ENCODE peak calls at places on chromosome 16, in seven cellular contexts. S is iris pigment epithelial cell, K is choroid plexus epithelial cell, Z is Daoy, E is endothelial cell, Q is psoas muscle, I is AML-193. T is an unnamed sample.

GRCh38 chr16:85570735-85571562 is 42.2 kb upstream of the GSE1 start:
- DNase-seq in K (no peak), I (peak), E (no peak), S (no peak), Q (no peak), Z (no peak), T (no peak)

GRCh38 chr16:80503144-80503543 is 37.6 kb upstream of the DYNLRB2 start:
- DNase-seq in K (no peak), I (no peak), E (no peak), Q (no peak), Z (no peak), S (no peak), T (no peak)

GRCh38 chr16:25143898-25144297 is 32.4 kb downstream of the LCMT1 start:
- DNase-seq in Q (no peak), I (no peak), S (no peak), K (no peak), E (peak), Z (peak), T (no peak)

GRCh38 chr16:53022374-53022773 is 30.3 kb downstream of the CHD9NB start:
- DNase-seq in I (peak), K (peak), Q (no peak), E (peak), S (peak), Z (peak), T (peak)

GRCh38 chr16:79740153-79740720 is 139.7 kb upstream of the MAF start:
- DNase-seq in S (no peak), Z (no peak), E (no peak), K (no peak), Q (no peak), I (no peak), T (no peak)

GRCh38 chr16:85018529-85019236 is 7.3 kb upstream of the ZDHHC7 start:
- DNase-seq in E (no peak), Z (no peak), Q (no peak), S (no peak), K (no peak), I (no peak), T (no peak)

GRCh38 chr16:22189473-22190168 is 16.5 kb upstream of the EEF2K start:
- DNase-seq in K (peak), E (peak), Z (peak), Q (peak), I (peak), S (peak), T (peak)

GRCh38 chr16:54244061-54244886 is 42.3 kb downstream of the IRX3 start:
- DNase-seq in E (no peak), I (no peak), Z (no peak), Q (no peak), S (no peak), K (peak), T (no peak)

GRCh38 chr16:48318630-48319029 is 66.6 kb downstream of the SIAH1 start:
- DNase-seq in Z (peak), I (peak), E (peak), S (peak), K (peak), Q (no peak), T (no peak)

GRCh38 chr16:2085669-2086068 is 37.9 kb downstream of the TSC2 start:
- DNase-seq in I (no peak), Z (no peak), E (no peak), S (no peak), Q (no peak), K (peak), T (no peak)

GRCh38 chr16:52496051-52496876 is 50.7 kb downstream of the TOX3 start:
- DNase-seq in K (no peak), Z (no peak), Q (no peak), S (no peak), E (no peak), I (no peak), T (no peak)

GRCh38 chr16:53757971-53758609 is 54.1 kb downstream of the FTO start:
- DNase-seq in I (no peak), Q (no peak), K (no peak), S (no peak), E (no peak), Z (no peak), T (no peak)

GRCh38 chr16:87657621-87658192 is 55.4 kb downstream of the JPH3 start:
- DNase-seq in Q (no peak), K (peak), Z (peak), E (no peak), I (no peak), S (peak), T (peak)

GRCh38 chr16:66014221-66014620 is 352.3 kb upstream of the CDH5 start:
- DNase-seq in I (no peak), Z (no peak), S (no peak), Q (no peak), E (no peak), K (no peak), T (no peak)

GRCh38 chr16:24670623-24671454 is 58.6 kb upstream of the TNRC6A start:
- DNase-seq in K (peak), Q (peak), S (peak), E (no peak), I (no peak), Z (peak), T (peak)